ENCODE peak calls at places on chromosome 1, in seven cellular contexts. G, I, W, D, S, Q and B are unnamed samples.

GRCh38 chr1:151472852-151473731 is 13.8 kb upstream of the POGZ start:
- DNase-seq in I (peak; percentile 66), Q (peak; percentile 64), W (no peak), S (peak; percentile 63), D (no peak), G (peak; percentile 20), B (no peak)

GRCh38 chr1:12275370-12275769 is 45.5 kb downstream of the VPS13D start:
- DNase-seq in Q (peak; percentile 54), I (peak; percentile 45), S (peak; percentile 30), G (peak; percentile 38), W (peak; percentile 9), D (no peak), B (peak; percentile 6)

GRCh38 chr1:235018720-235019444 is 109.8 kb downstream of the TOMM20 start:
- DNase-seq in D (no peak), Q (peak; percentile 60), G (peak; percentile 59), I (no peak), W (no peak), S (no peak), B (no peak)

GRCh38 chr1:1208713-1209433 is 2.5 kb upstream of the TNFRSF18 start:
- DNase-seq in W (no peak), S (no peak), I (no peak), G (peak; percentile 94), Q (peak; percentile 42), D (no peak), B (no peak)

GRCh38 chr1:38340409-38340808 is 293.8 kb upstream of the POU3F1 start:
- DNase-seq in D (no peak), Q (no peak), G (no peak), W (no peak), S (no peak), I (no peak), B (no peak)

GRCh38 chr1:153652795-153653507 is 5.6 kb upstream of the SNAPIN start:
- DNase-seq in G (no peak), S (peak; percentile 51), I (peak; percentile 68), W (no peak), D (no peak), Q (no peak), B (no peak)

GRCh38 chr1:29653886-29654450 is 417.6 kb downstream of the PTPRU start:
- DNase-seq in I (no peak), G (no peak), W (no peak), S (no peak), Q (no peak), D (no peak), B (no peak)

GRCh38 chr1:78493456-78493855 is 2.7 kb downstream of the PTGFR start:
- DNase-seq in I (peak; percentile 15), W (no peak), Q (no peak), D (no peak), S (no peak), G (no peak), B (no peak)

GRCh38 chr1:230624097-230624713 is 18.1 kb upstream of the COG2 start:
- DNase-seq in S (no peak), W (no peak), G (no peak), I (no peak), Q (no peak), D (no peak), B (no peak)

GRCh38 chr1:105100102-105100501 is 1350.4 kb downstream of the AMY1C start:
- DNase-seq in D (no peak), Q (no peak), W (no peak), S (no peak), G (no peak), I (no peak), B (no peak)

GRCh38 chr1:196007763-196008162 is 600.5 kb downstream of the KCNT2 start:
- DNase-seq in G (no peak), Q (no peak), I (no peak), D (no peak), W (no peak), S (no peak), B (no peak)

GRCh38 chr1:185419718-185420117 is 102.7 kb upstream of the IVNS1ABP start:
- DNase-seq in I (peak; percentile 40), D (no peak), G (no peak), W (no peak), Q (no peak), S (no peak), B (no peak)

GRCh38 chr1:17276568-17276967 is 27.7 kb downstream of the PADI3 start:
- DNase-seq in D (no peak), I (peak; percentile 66), S (peak; percentile 61), G (peak; percentile 75), Q (peak; percentile 72), W (no peak), B (peak; percentile 38)

GRCh38 chr1:116878804-116879477 is 30.8 kb upstream of the PTGFRN start:
- DNase-seq in I (peak; percentile 63), S (peak; percentile 78), W (no peak), D (no peak), Q (no peak), G (peak; percentile 74), B (no peak)

GRCh38 chr1:92961896-92962752 is 862 bp upstream of the DIPK1A start:
- DNase-seq in G (peak; percentile 42), Q (no peak), D (no peak), I (peak; percentile 91), W (peak; percentile 93), S (peak; percentile 79), B (peak; percentile 32)

GRCh38 chr1:196677781-196678509 is 26.1 kb downstream of the CFH start:
- DNase-seq in D (no peak), G (no peak), Q (no peak), S (no peak), I (no peak), W (no peak), B (no peak)

GRCh38 chr1:234731371-234732085 is 121.5 kb upstream of the IRF2BP2 start:
- DNase-seq in Q (no peak), I (peak; percentile 93), D (peak; percentile 44), G (no peak), W (no peak), S (peak; percentile 73), B (no peak)

GRCh38 chr1:47175227-47175934 is 14.5 kb downstream of the PDZK1IP1 start:
- DNase-seq in D (peak; percentile 21), W (peak; percentile 49), I (peak; percentile 72), Q (no peak), S (peak; percentile 63), G (peak; percentile 62), B (peak; percentile 19)

GRCh38 chr1:1437904-1438376 is 2.5 kb downstream of the VWA1 start:
- DNase-seq in S (no peak), Q (peak; percentile 69), D (no peak), W (no peak), I (no peak), G (peak; percentile 95), B (no peak)

GRCh38 chr1:54571803-54572202 is 23.8 kb downstream of the ACOT11 start:
- DNase-seq in D (no peak), S (no peak), G (peak; percentile 92), I (peak; percentile 25), Q (no peak), W (peak; percentile 10), B (no peak)

GRCh38 chr1:192575499-192576189 is at the start of gene RGS1:
- DNase-seq in Q (peak; percentile 53), W (peak; percentile 14), I (no peak), G (peak; percentile 90), S (no peak), D (no peak), B (no peak)

GRCh38 chr1:204503122-204503912 is 8.7 kb upstream of the PIK3C2B start:
- DNase-seq in I (peak; percentile 86), S (peak; percentile 90), W (peak; percentile 85), D (peak; percentile 50), Q (no peak), G (peak; percentile 78), B (peak; percentile 72)

DNA sequence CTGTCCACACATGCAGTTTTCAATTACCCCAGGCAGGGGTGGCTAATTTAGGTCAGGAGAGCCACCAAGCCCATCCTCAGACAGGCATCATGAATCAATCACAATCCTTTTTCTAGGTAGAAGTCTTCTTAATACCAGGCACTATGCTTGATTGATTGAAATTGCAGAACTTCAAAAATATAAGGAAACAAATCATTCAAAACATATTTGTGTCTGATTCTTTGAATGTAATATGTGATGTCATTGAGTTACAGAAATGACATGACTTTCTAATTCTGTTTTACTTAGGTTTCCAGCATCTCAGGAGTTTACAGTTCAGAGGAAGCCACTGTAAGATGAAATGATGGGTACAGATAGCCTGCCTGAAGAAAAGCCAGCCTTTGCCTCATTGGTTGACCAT is 26.7 kb downstream of the RXRG start:
- DNase-seq in Q (no peak), G (no peak), I (no peak), D (no peak), S (no peak), W (no peak), B (no peak)
- H3K4me3 ChIP-seq in Q (no peak overlapping the region), G (no peak overlapping the region), I (no peak overlapping the region), D (no peak overlapping the region), S (no peak overlapping the region), W (no peak overlapping the region), B (no peak overlapping the region)

DNA sequence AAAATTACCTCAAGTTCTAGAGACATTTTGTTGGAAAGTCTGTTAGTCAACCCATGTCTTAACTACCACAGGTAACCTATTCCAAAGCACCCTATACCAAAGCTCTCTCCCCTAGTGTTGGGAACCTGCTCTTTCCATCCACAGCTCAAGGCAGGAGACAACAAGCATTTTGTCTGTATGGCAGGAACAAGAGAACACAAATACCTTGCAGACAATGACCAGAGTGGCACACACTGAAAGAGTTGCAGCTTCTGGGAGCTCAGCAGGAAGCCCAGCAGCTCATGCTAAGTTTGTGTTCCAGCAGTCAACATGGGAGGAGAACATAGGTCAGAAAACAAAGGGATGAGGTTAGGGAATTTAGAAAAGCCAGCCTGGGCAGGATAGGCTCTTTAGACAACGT is 300.8 kb downstream of the HHIPL2 start:
- DNase-seq in G (no peak), D (no peak), W (no peak), I (no peak), S (no peak), Q (no peak), B (no peak)
- TF ChIP-seq CTCF in G (no peak), D (no peak), W (no peak), I (no peak), S (no peak), Q (no peak), B (no peak)

DNA sequence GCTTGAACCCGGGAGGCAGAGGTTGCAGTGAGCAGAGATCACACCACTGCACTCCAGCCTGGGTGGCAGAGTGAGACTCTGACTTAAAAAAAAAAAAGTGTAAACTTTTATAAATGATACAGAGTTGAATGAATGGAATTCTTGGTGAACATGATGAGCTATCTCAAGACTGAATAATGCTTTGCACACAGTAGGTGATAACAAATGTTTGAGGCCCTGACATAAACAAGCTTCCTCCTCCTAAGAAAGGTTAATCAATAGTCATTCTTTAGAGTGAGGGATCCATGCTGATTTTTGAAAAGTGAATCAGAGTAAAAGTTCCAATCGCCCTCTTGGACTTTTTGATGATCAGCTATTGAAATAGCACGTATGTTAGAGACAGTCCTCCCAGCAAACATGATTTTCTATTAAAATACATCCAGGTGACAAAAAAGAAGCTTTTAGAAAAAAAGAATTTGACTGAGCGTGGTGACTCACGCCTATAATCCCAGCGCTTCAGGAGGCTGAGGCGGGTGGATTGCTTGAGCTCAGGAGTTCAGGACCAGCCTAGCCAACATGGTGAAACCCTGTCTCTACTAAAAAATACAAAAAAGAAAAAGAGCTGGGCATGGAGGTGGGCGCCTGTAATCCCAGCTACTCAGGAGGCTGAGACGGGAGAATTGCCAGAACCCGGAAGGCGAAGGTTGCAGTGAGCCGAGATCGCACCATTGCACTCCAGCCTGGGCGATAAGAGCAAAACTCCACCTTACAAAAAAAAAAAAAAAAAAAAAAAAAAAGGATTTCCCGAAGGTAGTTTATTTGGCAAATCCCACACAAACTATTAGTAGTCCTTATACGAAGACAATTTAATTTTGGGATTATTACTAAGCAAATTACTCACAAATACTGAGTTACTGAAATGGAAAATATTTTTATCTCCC is 181.8 kb downstream of the NFIA start:
- DNase-seq in D (no peak), W (no peak), G (no peak), Q (no peak), I (no peak), S (no peak), B (no peak)
- H3K4me3 ChIP-seq in D (no peak overlapping the region), W (no peak overlapping the region), G (no peak overlapping the region), Q (no peak overlapping the region), I (no peak overlapping the region), S (no peak overlapping the region), B (no peak overlapping the region)

GRCh38 chr1:157353546-157353945 is 198.8 kb downstream of the FCRL5 start:
- DNase-seq in I (no peak), S (no peak), Q (no peak), D (no peak), W (no peak), G (no peak), B (no peak)
- TF ChIP-seq CTCF in I (no peak), S (no peak), Q (no peak), D (no peak), W (no peak), G (no peak), B (no peak)